ENCODE peak calls at places on chromosome 18, in nine cellular contexts. Q is HFF-Myc; K is activated effector memory CD4-positive, alpha-beta T cell treated with anti-CD3 and anti-CD28 coated beads, Interleukin-2, amount 50 U/mL, for 16 hours; P is fibroblast of villous mesenchyme; G is NCI-H774; C is AG09309; F is activated CD4-positive, alpha-beta T cell treated with anti-CD3 and anti-CD28 coated beads for 24 hours; E is H54; D is stimulated activated CD4-positive, alpha-beta T cell treated with anti-CD3 and anti-CD28 coated beads, Interleukin-15, amount 100 ng/mL, for 24 hours. X is an unnamed sample.

GRCh38 chr18:34978533-34978893 is 62.7 kb upstream of the MAPRE2 start:
- DNase-seq in Q (no peak), K (no peak), P (no peak), G (no peak), C (no peak), F (no peak), E (no peak), D (peak), X (no peak)

GRCh38 chr18:60846396-60846795 is 473.8 kb upstream of the MC4R start:
- DNase-seq in Q (no peak), K (no peak), P (no peak), G (no peak), C (no peak), F (no peak), E (no peak), D (no peak), X (no peak)

GRCh38 chr18:24014986-24015896 is 687 bp downstream of the TTC39C start:
- DNase-seq in Q (no peak), K (peak), P (peak), G (no peak), C (peak), F (no peak), E (peak), D (peak), X (peak)

GRCh38 chr18:23094411-23095165 is 40.7 kb upstream of the CABLES1 start:
- DNase-seq in Q (no peak), K (no peak), P (no peak), G (no peak), C (no peak), F (no peak), E (no peak), D (no peak), X (no peak)

GRCh38 chr18:80191907-80192652 is 55.2 kb downstream of the PARD6G start:
- DNase-seq in Q (no peak), K (no peak), P (no peak), G (no peak), C (no peak), F (no peak), E (no peak), D (no peak), X (no peak)

GRCh38 chr18:5059540-5060032 is 137.5 kb downstream of the AKAIN1 start:
- DNase-seq in Q (no peak), K (no peak), P (no peak), G (no peak), C (no peak), F (no peak), E (no peak), D (no peak), X (no peak)

GRCh38 chr18:66495844-66496243 is 108.0 kb downstream of the CDH19 start:
- DNase-seq in Q (no peak), K (no peak), P (peak), G (peak), C (no peak), F (no peak), E (no peak), D (peak), X (peak)

GRCh38 chr18:46322411-46322891 is 218.3 kb downstream of the HAUS1 start:
- DNase-seq in Q (no peak), K (no peak), P (no peak), G (no peak), C (no peak), F (no peak), E (no peak), D (no peak), X (no peak)

GRCh38 chr18:58412844-58413666 is 215.8 kb downstream of the ALPK2 start:
- DNase-seq in Q (no peak), K (no peak), P (no peak), G (peak), C (no peak), F (no peak), E (no peak), D (no peak), X (no peak)

GRCh38 chr18:60892855-60893254 is 440.4 kb upstream of the CDH20 start:
- DNase-seq in Q (no peak), K (no peak), P (peak), G (no peak), C (no peak), F (no peak), E (no peak), D (no peak), X (no peak)

GRCh38 chr18:48391863-48392262 is 17.3 kb downstream of the ZBTB7C start:
- DNase-seq in Q (no peak), K (no peak), P (no peak), G (no peak), C (no peak), F (no peak), E (no peak), D (no peak), X (no peak)

GRCh38 chr18:48123965-48124364 is 193.5 kb upstream of the SMAD2 start:
- DNase-seq in Q (no peak), K (no peak), P (no peak), G (no peak), C (no peak), F (no peak), E (no peak), D (no peak), X (no peak)

GRCh38 chr18:47898055-47898454 is 32.4 kb downstream of the SMAD2 start:
- DNase-seq in Q (no peak), K (no peak), P (no peak), G (no peak), C (no peak), F (no peak), E (no peak), D (no peak), X (no peak)